ENCODE peak calls at places on chromosomes 2 and 18, in seven cellular contexts. One of them, this sample, is unnamed.

GRCh38 chr18:54089749-54090459 is 134.6 kb downstream of the MBD2 start:
- DNase-seq in KBM-7: no peak
- DNase-seq in Peyer's patch: no peak
- DNase-seq in sciatic nerve: no peak
- DNase-seq in NCI-H1417 treated with DMSO at 0.1 percent for 48 hours: no peak
- DNase-seq in colonic mucosa: no peak
- DNase-seq in IMR-90: no peak
- DNase-seq in this sample: no peak

GRCh38 chr2:99735753-99736152 is 245.9 kb upstream of the REV1 start:
- DNase-seq in sciatic nerve: no peak
- DNase-seq in NCI-H1417 treated with DMSO at 0.1 percent for 48 hours: no peak
- DNase-seq in KBM-7: no peak
- DNase-seq in IMR-90: no peak
- DNase-seq in Peyer's patch: no peak
- DNase-seq in colonic mucosa: no peak
- DNase-seq in this sample: no peak

GRCh38 chr2:196677404-196677803 is 37.9 kb downstream of the CCDC150 start:
- DNase-seq in NCI-H1417 treated with DMSO at 0.1 percent for 48 hours: no peak
- DNase-seq in IMR-90: peak
- DNase-seq in KBM-7: no peak
- DNase-seq in sciatic nerve: no peak
- DNase-seq in colonic mucosa: no peak
- DNase-seq in Peyer's patch: no peak
- DNase-seq in this sample: no peak

GRCh38 chr2:37456479-37456878 is 112.0 kb downstream of the QPCT start:
- DNase-seq in sciatic nerve: no peak
- DNase-seq in NCI-H1417 treated with DMSO at 0.1 percent for 48 hours: no peak
- DNase-seq in KBM-7: peak
- DNase-seq in Peyer's patch: no peak
- DNase-seq in colonic mucosa: no peak
- DNase-seq in IMR-90: no peak
- DNase-seq in this sample: no peak

GRCh38 chr2:20025065-20025786 is 12.8 kb upstream of the MATN3 start:
- DNase-seq in KBM-7: no peak
- DNase-seq in sciatic nerve: no peak
- DNase-seq in IMR-90: peak
- DNase-seq in Peyer's patch: no peak
- DNase-seq in NCI-H1417 treated with DMSO at 0.1 percent for 48 hours: no peak
- DNase-seq in colonic mucosa: no peak
- DNase-seq in this sample: no peak

GRCh38 chr2:98020992-98021713 is 25.4 kb upstream of the TMEM131 start:
- DNase-seq in KBM-7: no peak
- DNase-seq in colonic mucosa: peak
- DNase-seq in Peyer's patch: no peak
- DNase-seq in sciatic nerve: no peak
- DNase-seq in IMR-90: no peak
- DNase-seq in NCI-H1417 treated with DMSO at 0.1 percent for 48 hours: no peak
- DNase-seq in this sample: no peak

GRCh38 chr2:85872536-85873161 is 16.1 kb downstream of the ST3GAL5 start:
- DNase-seq in NCI-H1417 treated with DMSO at 0.1 percent for 48 hours: no peak
- DNase-seq in Peyer's patch: no peak
- DNase-seq in colonic mucosa: no peak
- DNase-seq in IMR-90: no peak
- DNase-seq in KBM-7: no peak
- DNase-seq in sciatic nerve: no peak
- DNase-seq in this sample: no peak

GRCh38 chr2:72031346-72032115 is 116.1 kb downstream of the CYP26B1 start:
- DNase-seq in Peyer's patch: no peak
- DNase-seq in sciatic nerve: peak
- DNase-seq in colonic mucosa: peak
- DNase-seq in KBM-7: no peak
- DNase-seq in NCI-H1417 treated with DMSO at 0.1 percent for 48 hours: no peak
- DNase-seq in IMR-90: no peak
- DNase-seq in this sample: no peak

GRCh38 chr2:223590964-223591363 is 11.2 kb downstream of the SCG2 start:
- DNase-seq in IMR-90: peak
- DNase-seq in NCI-H1417 treated with DMSO at 0.1 percent for 48 hours: no peak
- DNase-seq in sciatic nerve: no peak
- DNase-seq in colonic mucosa: no peak
- DNase-seq in Peyer's patch: no peak
- DNase-seq in KBM-7: no peak
- DNase-seq in this sample: no peak

GRCh38 chr2:33186937-33187336 is 240.2 kb downstream of the LTBP1 start:
- DNase-seq in Peyer's patch: no peak
- DNase-seq in sciatic nerve: no peak
- DNase-seq in NCI-H1417 treated with DMSO at 0.1 percent for 48 hours: no peak
- DNase-seq in colonic mucosa: no peak
- DNase-seq in IMR-90: no peak
- DNase-seq in KBM-7: no peak
- DNase-seq in this sample: no peak

GRCh38 chr2:10063566-10063965 is 16.6 kb downstream of the CYS1 start:
- DNase-seq in colonic mucosa: no peak
- DNase-seq in KBM-7: no peak
- DNase-seq in IMR-90: no peak
- DNase-seq in Peyer's patch: no peak
- DNase-seq in NCI-H1417 treated with DMSO at 0.1 percent for 48 hours: no peak
- DNase-seq in sciatic nerve: no peak
- DNase-seq in this sample: no peak

GRCh38 chr2:125227843-125228392 is 1202.8 kb downstream of the CNTNAP5 start:
- DNase-seq in Peyer's patch: no peak
- DNase-seq in KBM-7: no peak
- DNase-seq in colonic mucosa: no peak
- DNase-seq in IMR-90: no peak
- DNase-seq in NCI-H1417 treated with DMSO at 0.1 percent for 48 hours: no peak
- DNase-seq in sciatic nerve: no peak
- DNase-seq in this sample: no peak

GRCh38 chr2:85668009-85668856 is at the start of gene SFTPB:
- DNase-seq in Peyer's patch: no peak
- DNase-seq in NCI-H1417 treated with DMSO at 0.1 percent for 48 hours: no peak
- DNase-seq in sciatic nerve: no peak
- DNase-seq in colonic mucosa: no peak
- DNase-seq in IMR-90: peak
- DNase-seq in KBM-7: no peak
- DNase-seq in this sample: no peak

GRCh38 chr2:63432373-63432772 is 155.9 kb downstream of the WDPCP start:
- DNase-seq in Peyer's patch: no peak
- DNase-seq in KBM-7: no peak
- DNase-seq in IMR-90: peak
- DNase-seq in colonic mucosa: no peak
- DNase-seq in sciatic nerve: no peak
- DNase-seq in NCI-H1417 treated with DMSO at 0.1 percent for 48 hours: no peak
- DNase-seq in this sample: no peak

GRCh38 chr2:209960676-209961630 is 41.5 kb upstream of the RPE start:
- DNase-seq in sciatic nerve: peak
- DNase-seq in Peyer's patch: no peak
- DNase-seq in IMR-90: peak
- DNase-seq in NCI-H1417 treated with DMSO at 0.1 percent for 48 hours: peak
- DNase-seq in KBM-7: peak
- DNase-seq in colonic mucosa: peak
- DNase-seq in this sample: peak

GRCh38 chr2:88690591-88691338 is 708 bp upstream of the RPIA start:
- DNase-seq in KBM-7: no peak
- DNase-seq in Peyer's patch: no peak
- DNase-seq in NCI-H1417 treated with DMSO at 0.1 percent for 48 hours: no peak
- DNase-seq in colonic mucosa: peak
- DNase-seq in IMR-90: peak
- DNase-seq in sciatic nerve: peak
- DNase-seq in this sample: peak

GRCh38 chr2:219562049-219563020 is 9.0 kb downstream of the OBSL1 start:
- DNase-seq in colonic mucosa: peak
- DNase-seq in KBM-7: no peak
- DNase-seq in Peyer's patch: no peak
- DNase-seq in IMR-90: no peak
- DNase-seq in sciatic nerve: no peak
- DNase-seq in NCI-H1417 treated with DMSO at 0.1 percent for 48 hours: no peak
- DNase-seq in this sample: no peak

GRCh38 chr2:150165988-150166965 is 321.2 kb downstream of the RND3 start:
- DNase-seq in sciatic nerve: no peak
- DNase-seq in NCI-H1417 treated with DMSO at 0.1 percent for 48 hours: no peak
- DNase-seq in Peyer's patch: no peak
- DNase-seq in IMR-90: no peak
- DNase-seq in KBM-7: no peak
- DNase-seq in colonic mucosa: no peak
- DNase-seq in this sample: no peak

GRCh38 chr2:212037062-212037461 is 501.5 kb downstream of the ERBB4 start:
- DNase-seq in colonic mucosa: no peak
- DNase-seq in IMR-90: no peak
- DNase-seq in sciatic nerve: no peak
- DNase-seq in KBM-7: no peak
- DNase-seq in NCI-H1417 treated with DMSO at 0.1 percent for 48 hours: no peak
- DNase-seq in Peyer's patch: no peak
- DNase-seq in this sample: no peak

GRCh38 chr2:215598376-215598975 is 162.6 kb upstream of the FN1 start:
- DNase-seq in IMR-90: peak
- DNase-seq in KBM-7: no peak
- DNase-seq in Peyer's patch: no peak
- DNase-seq in colonic mucosa: no peak
- DNase-seq in sciatic nerve: no peak
- DNase-seq in NCI-H1417 treated with DMSO at 0.1 percent for 48 hours: no peak
- DNase-seq in this sample: no peak

GRCh38 chr2:227853765-227854271 is 17.6 kb upstream of the DAW1 start:
- DNase-seq in KBM-7: no peak
- DNase-seq in colonic mucosa: no peak
- DNase-seq in IMR-90: peak
- DNase-seq in NCI-H1417 treated with DMSO at 0.1 percent for 48 hours: no peak
- DNase-seq in Peyer's patch: no peak
- DNase-seq in sciatic nerve: no peak
- DNase-seq in this sample: no peak

GRCh38 chr2:141611143-141611571 is 519.7 kb downstream of the LRP1B start:
- DNase-seq in colonic mucosa: no peak
- DNase-seq in sciatic nerve: no peak
- DNase-seq in KBM-7: no peak
- DNase-seq in Peyer's patch: no peak
- DNase-seq in NCI-H1417 treated with DMSO at 0.1 percent for 48 hours: no peak
- DNase-seq in IMR-90: peak
- DNase-seq in this sample: no peak

GRCh38 chr2:31255911-31256571 is 22.1 kb downstream of the EHD3 start:
- DNase-seq in sciatic nerve: no peak
- DNase-seq in colonic mucosa: no peak
- DNase-seq in Peyer's patch: no peak
- DNase-seq in KBM-7: no peak
- DNase-seq in NCI-H1417 treated with DMSO at 0.1 percent for 48 hours: no peak
- DNase-seq in IMR-90: peak
- DNase-seq in this sample: no peak

GRCh38 chr2:120109186-120110061 is 96.5 kb downstream of the EPB41L5 start:
- DNase-seq in colonic mucosa: no peak
- DNase-seq in sciatic nerve: no peak
- DNase-seq in NCI-H1417 treated with DMSO at 0.1 percent for 48 hours: no peak
- DNase-seq in Peyer's patch: no peak
- DNase-seq in IMR-90: peak
- DNase-seq in KBM-7: peak
- DNase-seq in this sample: peak

GRCh38 chr18:65835881-65836280 is 85.1 kb downstream of the CDH7 start:
- DNase-seq in IMR-90: no peak
- DNase-seq in sciatic nerve: no peak
- DNase-seq in NCI-H1417 treated with DMSO at 0.1 percent for 48 hours: no peak
- DNase-seq in KBM-7: no peak
- DNase-seq in Peyer's patch: no peak
- DNase-seq in colonic mucosa: no peak
- DNase-seq in this sample: no peak

GRCh38 chr2:74532222-74532621 is 2.5 kb downstream of the HTRA2 start:
- DNase-seq in colonic mucosa: no peak
- DNase-seq in Peyer's patch: no peak
- DNase-seq in KBM-7: peak
- DNase-seq in IMR-90: peak
- DNase-seq in sciatic nerve: no peak
- DNase-seq in NCI-H1417 treated with DMSO at 0.1 percent for 48 hours: no peak
- DNase-seq in this sample: peak

GRCh38 chr2:111626037-111626861 is 257.7 kb downstream of the ANAPC1 start:
- DNase-seq in IMR-90: peak
- DNase-seq in KBM-7: no peak
- DNase-seq in colonic mucosa: no peak
- DNase-seq in NCI-H1417 treated with DMSO at 0.1 percent for 48 hours: no peak
- DNase-seq in Peyer's patch: no peak
- DNase-seq in sciatic nerve: no peak
- DNase-seq in this sample: no peak

GRCh38 chr18:48947583-48947982 is 3.2 kb downstream of the SMAD7 start:
- DNase-seq in sciatic nerve: peak
- DNase-seq in Peyer's patch: no peak
- DNase-seq in IMR-90: no peak
- DNase-seq in colonic mucosa: no peak
- DNase-seq in KBM-7: no peak
- DNase-seq in NCI-H1417 treated with DMSO at 0.1 percent for 48 hours: no peak
- DNase-seq in this sample: no peak

GRCh38 chr2:156331572-156332451 is 709 bp downstream of the NR4A2 start:
- DNase-seq in colonic mucosa: peak
- DNase-seq in Peyer's patch: peak
- DNase-seq in NCI-H1417 treated with DMSO at 0.1 percent for 48 hours: no peak
- DNase-seq in IMR-90: peak
- DNase-seq in sciatic nerve: peak
- DNase-seq in KBM-7: peak
- DNase-seq in this sample: peak

GRCh38 chr2:1749489-1749748 is 5.1 kb upstream of the PXDN start:
- DNase-seq in IMR-90: no peak
- DNase-seq in sciatic nerve: peak
- DNase-seq in KBM-7: no peak
- DNase-seq in colonic mucosa: peak
- DNase-seq in Peyer's patch: no peak
- DNase-seq in NCI-H1417 treated with DMSO at 0.1 percent for 48 hours: no peak
- DNase-seq in this sample: no peak

GRCh38 chr2:236871500-236872001 is 214.1 kb upstream of the COPS8 start:
- DNase-seq in NCI-H1417 treated with DMSO at 0.1 percent for 48 hours: no peak
- DNase-seq in Peyer's patch: no peak
- DNase-seq in sciatic nerve: no peak
- DNase-seq in IMR-90: peak
- DNase-seq in KBM-7: peak
- DNase-seq in colonic mucosa: peak
- DNase-seq in this sample: no peak

GRCh38 chr18:33355756-33356155 is 84.8 kb downstream of the CCDC178 start:
- DNase-seq in NCI-H1417 treated with DMSO at 0.1 percent for 48 hours: no peak
- DNase-seq in colonic mucosa: no peak
- DNase-seq in IMR-90: no peak
- DNase-seq in sciatic nerve: no peak
- DNase-seq in Peyer's patch: no peak
- DNase-seq in KBM-7: no peak
- DNase-seq in this sample: no peak

GRCh38 chr2:48144777-48145176 is 238.5 kb upstream of the FBXO11 start:
- DNase-seq in NCI-H1417 treated with DMSO at 0.1 percent for 48 hours: no peak
- DNase-seq in sciatic nerve: no peak
- DNase-seq in Peyer's patch: no peak
- DNase-seq in KBM-7: no peak
- DNase-seq in colonic mucosa: no peak
- DNase-seq in IMR-90: no peak
- DNase-seq in this sample: no peak

GRCh38 chr18:52337286-52337685 is 2.7 kb upstream of the DCC start:
- DNase-seq in IMR-90: peak
- DNase-seq in Peyer's patch: no peak
- DNase-seq in NCI-H1417 treated with DMSO at 0.1 percent for 48 hours: no peak
- DNase-seq in KBM-7: no peak
- DNase-seq in colonic mucosa: no peak
- DNase-seq in sciatic nerve: no peak
- DNase-seq in this sample: no peak

GRCh38 chr18:36284671-36285295 is 12.7 kb upstream of the FHOD3 start:
- DNase-seq in colonic mucosa: peak
- DNase-seq in Peyer's patch: no peak
- DNase-seq in sciatic nerve: no peak
- DNase-seq in IMR-90: peak
- DNase-seq in NCI-H1417 treated with DMSO at 0.1 percent for 48 hours: peak
- DNase-seq in KBM-7: peak
- DNase-seq in this sample: peak

GRCh38 chr2:154133823-154134222 is 262.1 kb downstream of the GALNT13 start:
- DNase-seq in KBM-7: no peak
- DNase-seq in NCI-H1417 treated with DMSO at 0.1 percent for 48 hours: no peak
- DNase-seq in colonic mucosa: no peak
- DNase-seq in Peyer's patch: no peak
- DNase-seq in sciatic nerve: no peak
- DNase-seq in IMR-90: no peak
- DNase-seq in this sample: no peak

This sample was measured in HuH-7.